ENCODE peak calls at places on chromosomes 5 and 9, in ten cellular contexts. R is mucosa of gallbladder; O is OCI-LY7; E is AG04450; F is stimulated activated naive B cell treated with anti-CD40 and anti-IgM and Interleukin-4, amounts not matched to agents 10 μg/mL and 1 μg/mL and 100 μg/mL, for 72 hours; I is choroid plexus epithelial cell; X is head of caudate nucleus; G is Panc1; D is activated naive CD8-positive, alpha-beta T cell treated with anti-CD3 and anti-CD28 coated beads, Interleukin-2, amount 50 U/mL, for 24 hours; V is germinal center. N is an unnamed sample.

GRCh38 chr9:98263482-98264357 is 8.3 kb upstream of the TBC1D2 start:
- DNase-seq in G (peak), D (peak), I (peak), O (peak), F (peak), R (peak), E (peak), V (peak), X (peak), N (peak)

GRCh38 chr9:70049672-70050271 is 6.1 kb downstream of the MAMDC2 start:
- DNase-seq in X (no peak), E (no peak), G (no peak), R (peak), D (no peak), O (no peak), F (no peak), I (peak), V (no peak), N (no peak)

GRCh38 chr9:126721531-126722098 is 83.2 kb upstream of the ZBTB43 start:
- DNase-seq in D (peak), V (no peak), O (peak), E (no peak), R (no peak), G (no peak), F (no peak), X (no peak), I (no peak), N (no peak)

GRCh38 chr5:51104556-51104955 is 278.7 kb upstream of the ISL1 start:
- DNase-seq in I (no peak), D (no peak), G (no peak), V (no peak), O (no peak), X (no peak), F (no peak), R (no peak), E (no peak), N (no peak)

GRCh38 chr5:93964421-93964820 is 223.0 kb upstream of the POU5F2 start:
- DNase-seq in O (no peak), I (no peak), R (no peak), F (no peak), V (no peak), G (no peak), D (no peak), E (no peak), X (no peak), N (no peak)

GRCh38 chr5:122846051-122846567 is 696 bp downstream of the SNX24 start:
- DNase-seq in I (peak), F (no peak), V (no peak), E (peak), X (no peak), D (no peak), O (no peak), G (no peak), R (no peak), N (no peak)

GRCh38 chr5:124841829-124842712 is 95.6 kb upstream of the ZNF608 start:
- DNase-seq in E (no peak), I (peak), O (no peak), G (no peak), V (no peak), R (no peak), D (no peak), F (no peak), X (no peak), N (no peak)

GRCh38 chr9:128689820-128690683 is 1.0 kb downstream of the SET start:
- DNase-seq in D (peak), E (no peak), O (peak), I (no peak), X (peak), R (peak), G (no peak), V (peak), F (no peak), N (no peak)

GRCh38 chr5:38772471-38772870 is 73.3 kb upstream of the OSMR start:
- DNase-seq in I (no peak), D (no peak), G (no peak), X (no peak), F (no peak), V (no peak), E (no peak), O (no peak), R (no peak), N (no peak)

GRCh38 chr9:89929721-89930480 is 325.1 kb downstream of the GADD45G start:
- DNase-seq in V (no peak), R (no peak), X (no peak), D (no peak), F (no peak), O (no peak), I (no peak), G (no peak), E (no peak), N (no peak)

GRCh38 chr5:77638763-77639451 is 394 bp upstream of the OTP start:
- DNase-seq in O (no peak), X (no peak), G (no peak), R (no peak), V (no peak), F (no peak), D (no peak), E (no peak), I (no peak), N (no peak)

GRCh38 chr5:50963647-50964584 is 297.5 kb downstream of the PARP8 start:
- DNase-seq in D (no peak), V (no peak), F (no peak), R (no peak), E (no peak), G (no peak), I (no peak), X (peak), O (no peak), N (no peak)

GRCh38 chr9:130599625-130600024 is 20.2 kb downstream of the FUBP3 start:
- DNase-seq in E (no peak), D (no peak), G (no peak), R (no peak), F (no peak), V (no peak), I (no peak), O (no peak), X (no peak), N (no peak)

GRCh38 chr9:87389936-87390335 is 107.7 kb upstream of the DAPK1 start:
- DNase-seq in F (no peak), O (no peak), D (no peak), G (no peak), E (no peak), X (no peak), V (no peak), R (no peak), I (peak), N (no peak)

GRCh38 chr9:105238302-105238701 is 6.1 kb upstream of the SLC44A1 start:
- DNase-seq in D (no peak), R (peak), O (no peak), E (no peak), X (no peak), V (no peak), I (no peak), G (no peak), F (no peak), N (no peak)

GRCh38 chr5:142571921-142572320 is 114.0 kb downstream of the FGF1 start:
- DNase-seq in V (no peak), R (no peak), E (no peak), D (no peak), G (no peak), F (no peak), O (no peak), I (no peak), X (no peak), N (no peak)

GRCh38 chr5:177605078-177605477 is 5.1 kb downstream of the B4GALT7 start:
- DNase-seq in E (no peak), D (no peak), I (no peak), O (no peak), F (no peak), G (no peak), R (peak), X (no peak), V (no peak), N (no peak)

GRCh38 chr5:181043285-181044092 is 3.4 kb downstream of the BTNL9 start:
- DNase-seq in G (peak), I (no peak), X (no peak), O (peak), V (no peak), D (no peak), E (no peak), R (no peak), F (no peak), N (no peak)

GRCh38 chr5:139272471-139273321 is 20.8 kb upstream of the MATR3 start:
- DNase-seq in I (peak), R (peak), F (no peak), O (peak), G (no peak), V (no peak), E (no peak), X (no peak), D (no peak), N (no peak)

GRCh38 chr5:38780950-38781349 is 64.9 kb upstream of the OSMR start:
- DNase-seq in D (no peak), I (peak), G (no peak), F (no peak), V (no peak), X (peak), R (peak), E (peak), O (no peak), N (no peak)

GRCh38 chr9:116899337-116900006 is 212.4 kb downstream of the TRIM32 start:
- DNase-seq in E (peak), X (no peak), I (peak), V (no peak), O (no peak), R (no peak), G (no peak), F (no peak), D (no peak), N (no peak)

GRCh38 chr5:218457-219289 is 553 bp downstream of the SDHA start:
- DNase-seq in E (no peak), I (peak), R (no peak), O (peak), V (no peak), X (peak), G (no peak), F (no peak), D (peak), N (no peak)

GRCh38 chr5:107248065-107248695 is 422.6 kb downstream of the EFNA5 start:
- DNase-seq in V (peak), E (no peak), I (peak), O (peak), G (peak), F (no peak), D (peak), X (peak), R (peak), N (no peak)

GRCh38 chr9:92896037-92896436 is 18.2 kb upstream of the ZNF484 start:
- DNase-seq in E (no peak), R (no peak), D (no peak), X (no peak), G (no peak), V (no peak), I (no peak), F (no peak), O (no peak), N (no peak)

GRCh38 chr9:35731415-35732184 is 395 bp downstream of the TLN1 start:
- DNase-seq in D (no peak), R (no peak), G (no peak), F (no peak), E (no peak), X (no peak), O (no peak), V (no peak), I (peak), N (no peak)

GRCh38 chr5:141915881-141916336 is 7.8 kb upstream of the DELE1 start:
- DNase-seq in F (no peak), V (peak), E (no peak), G (no peak), X (no peak), O (peak), D (no peak), I (no peak), R (no peak), N (peak)

GRCh38 chr5:142322747-142323479 is 1.9 kb downstream of the SPRY4 start:
- DNase-seq in R (no peak), O (no peak), G (no peak), F (no peak), D (no peak), V (no peak), E (no peak), I (peak), X (no peak), N (no peak)

GRCh38 chr5:9562101-9562500 is 16.2 kb upstream of the SEMA5A start:
- DNase-seq in G (no peak), I (peak), F (no peak), V (no peak), E (no peak), O (no peak), D (no peak), R (no peak), X (no peak), N (no peak)

GRCh38 chr5:179865471-179866240 is 7.0 kb upstream of the MRNIP start:
- DNase-seq in X (peak), O (no peak), F (no peak), I (no peak), E (no peak), G (no peak), D (no peak), R (no peak), V (no peak), N (no peak)

GRCh38 chr5:118548761-118549160 is 439.6 kb downstream of the DTWD2 start:
- DNase-seq in R (no peak), I (peak), V (no peak), O (no peak), X (no peak), F (no peak), E (no peak), D (no peak), G (no peak), N (no peak)

GRCh38 chr9:21395778-21396717 is 10.8 kb upstream of the IFNA2 start:
- DNase-seq in V (no peak), E (no peak), X (peak), F (no peak), O (peak), I (peak), R (peak), D (peak), G (no peak), N (peak)

GRCh38 chr9:2208465-2208864 is 193.3 kb downstream of the SMARCA2 start:
- DNase-seq in O (no peak), G (no peak), I (no peak), V (no peak), E (no peak), D (no peak), R (no peak), F (no peak), X (no peak), N (no peak)

GRCh38 chr9:115595951-115596742 is 478.2 kb upstream of the TNC start:
- DNase-seq in I (peak), X (no peak), O (no peak), V (no peak), R (no peak), F (no peak), E (no peak), G (no peak), D (no peak), N (no peak)

GRCh38 chr5:34891981-34892380 is 23.3 kb downstream of the RAD1 start:
- DNase-seq in V (no peak), R (no peak), X (no peak), I (peak), E (no peak), O (no peak), G (no peak), D (no peak), F (no peak), N (no peak)

GRCh38 chr5:13325765-13326164 is 618.7 kb downstream of the DNAH5 start:
- DNase-seq in F (no peak), O (no peak), E (no peak), V (no peak), I (no peak), R (no peak), G (no peak), D (no peak), X (no peak), N (no peak)

GRCh38 chr5:91487420-91487819 is 104.3 kb upstream of the ARRDC3 start:
- DNase-seq in E (no peak), F (no peak), R (no peak), O (no peak), X (no peak), I (no peak), D (no peak), V (no peak), G (no peak), N (no peak)

GRCh38 chr5:497090-497489 is 27.2 kb downstream of the SLC9A3 start:
- DNase-seq in X (no peak), R (peak), O (no peak), V (no peak), F (no peak), G (no peak), I (no peak), D (no peak), E (no peak), N (no peak)

GRCh38 chr9:122580360-122580759 is 2.8 kb downstream of the OR1L8 start:
- DNase-seq in G (no peak), E (peak), I (peak), V (no peak), R (no peak), X (no peak), O (no peak), D (no peak), F (no peak), N (no peak)

N was measured in GM12891.